ENCODE peak calls at places on chromosomes 16 and 17, in ten cellular contexts. S, M, T, Q, U, V, W, Y, B and D are unnamed samples.

GRCh38 chr17:78269893-78270490 is 38.6 kb downstream of the TMEM235 start:
- DNase-seq in S (no peak), M (no peak), T (no peak), Q (no peak), U (no peak), V (no peak), W (no peak), Y (no peak), B (no peak), D (no peak)

GRCh38 chr17:15263206-15263579 is 1.9 kb downstream of the PMP22 start:
- DNase-seq in S (peak), M (peak), T (peak), Q (peak), U (no peak), V (peak), W (peak), Y (peak), B (peak), D (peak)

GRCh38 chr16:51167170-51167710 is 16.2 kb upstream of the SALL1 start:
- DNase-seq in S (no peak), M (no peak), T (no peak), Q (no peak), U (peak), V (no peak), W (no peak), Y (no peak), B (no peak), D (no peak)

GRCh38 chr16:1830213-1830612 is 3.2 kb downstream of the FAHD1 start:
- DNase-seq in S (peak), M (peak), T (no peak), Q (peak), U (no peak), V (no peak), W (no peak), Y (no peak), B (no peak), D (no peak)

GRCh38 chr17:48102700-48103378 is 1.6 kb upstream of the CBX1 start:
- DNase-seq in S (no peak), M (no peak), T (no peak), Q (no peak), U (no peak), V (no peak), W (no peak), Y (no peak), B (no peak), D (no peak)

GRCh38 chr17:73874008-73874407 is 229.8 kb upstream of the SDK2 start:
- DNase-seq in S (no peak), M (no peak), T (no peak), Q (no peak), U (no peak), V (no peak), W (no peak), Y (no peak), B (no peak), D (no peak)

GRCh38 chr16:66270333-66270927 is 96.1 kb upstream of the CDH5 start:
- DNase-seq in S (peak), M (no peak), T (no peak), Q (peak), U (no peak), V (no peak), W (no peak), Y (no peak), B (peak), D (peak)

GRCh38 chr16:68319185-68319908 is 8.5 kb downstream of the PRMT7 start:
- DNase-seq in S (no peak), M (no peak), T (no peak), Q (no peak), U (no peak), V (no peak), W (no peak), Y (no peak), B (no peak), D (no peak)

GRCh38 chr17:19302791-19303233 is 59.7 kb downstream of the B9D1 start:
- DNase-seq in S (no peak), M (no peak), T (no peak), Q (no peak), U (no peak), V (no peak), W (no peak), Y (no peak), B (no peak), D (no peak)

GRCh38 chr17:78583091-78583490 is 5.9 kb upstream of the DNAH17 start:
- DNase-seq in S (no peak), M (no peak), T (no peak), Q (no peak), U (no peak), V (no peak), W (no peak), Y (no peak), B (no peak), D (no peak)

GRCh38 chr16:87098361-87098760 is 218.8 kb downstream of the C16orf95 start:
- DNase-seq in S (no peak), M (no peak), T (no peak), Q (peak), U (no peak), V (no peak), W (no peak), Y (no peak), B (no peak), D (no peak)

GRCh38 chr17:17320911-17321220 is 17.7 kb downstream of the NT5M start:
- DNase-seq in S (no peak), M (no peak), T (no peak), Q (no peak), U (no peak), V (no peak), W (no peak), Y (no peak), B (no peak), D (no peak)

GRCh38 chr16:58449768-58450167 is 50.2 kb upstream of the NDRG4 start:
- DNase-seq in S (no peak), M (no peak), T (no peak), Q (no peak), U (no peak), V (no peak), W (no peak), Y (no peak), B (no peak), D (no peak)

GRCh38 chr16:50842013-50842505 is 100.2 kb downstream of the CYLD start:
- DNase-seq in S (no peak), M (no peak), T (no peak), Q (no peak), U (no peak), V (no peak), W (no peak), Y (no peak), B (no peak), D (no peak)

DNA sequence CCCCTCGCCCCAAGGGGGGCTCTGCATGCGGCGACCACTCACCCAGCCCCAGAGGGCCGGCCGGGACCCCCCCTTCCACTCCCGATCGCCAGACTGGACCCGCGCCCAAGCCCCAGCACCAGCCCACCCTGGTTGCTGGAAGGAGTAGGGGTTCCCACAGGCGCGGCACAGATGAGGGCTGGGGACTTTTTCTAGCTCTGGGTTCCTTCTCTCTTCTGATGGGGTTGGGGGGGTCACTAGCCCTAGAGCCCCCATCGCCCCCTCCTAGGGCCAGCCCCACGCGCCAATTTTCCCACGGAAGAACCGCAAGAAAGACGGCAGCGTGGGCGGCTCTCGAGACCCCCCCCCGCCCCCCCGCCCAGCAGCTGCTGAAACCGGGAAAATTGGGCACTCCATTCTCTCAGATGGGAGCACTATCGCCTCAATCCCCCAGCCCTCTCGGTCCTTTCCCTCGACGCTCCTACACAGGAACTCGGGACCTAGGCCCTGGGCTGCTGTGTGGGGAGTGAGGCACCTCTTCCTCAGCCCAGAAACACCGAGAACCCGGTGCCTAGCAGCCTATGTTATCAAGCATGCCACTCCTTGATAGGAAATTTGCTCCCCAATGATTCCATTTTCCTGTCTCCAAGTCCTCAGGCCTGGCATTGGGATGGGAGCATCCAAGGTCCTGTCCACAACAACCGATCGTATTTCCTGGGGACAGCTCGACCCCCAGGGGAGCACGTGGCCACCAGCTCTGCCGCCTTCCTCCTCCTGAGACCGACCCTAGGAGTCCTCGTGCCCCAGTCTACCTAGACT is 17.1 kb upstream of the CBX8 start:
- DNase-seq in S (no peak), M (no peak), T (no peak), Q (no peak), U (no peak), V (no peak), W (no peak), Y (no peak), B (no peak), D (no peak)
- H3K4me3 ChIP-seq in S (no peak), M (peak), T (no peak), Q (no peak), U (no peak), V (peak), W (no peak), Y (peak), B (no peak), D (no peak)

GRCh38 chr17:82127315-82127595 is 29.2 kb upstream of the FASN start:
- DNase-seq in S (no peak), M (no peak), T (no peak), Q (no peak), U (no peak), V (no peak), W (no peak), Y (no peak), B (no peak), D (no peak)
- H3K4me3 ChIP-seq in S (no peak), M (no peak), T (no peak), Q (no peak), U (no peak), V (no peak), W (no peak), Y (no peak), B (no peak), D (no peak)

GRCh38 chr16:88640039-88640495 is 1.7 kb downstream of the IL17C start:
- DNase-seq in S (no peak), M (no peak), T (no peak), Q (no peak), U (no peak), V (no peak), W (no peak), Y (no peak), B (no peak), D (no peak)

GRCh38 chr16:88639231-88640038 is 1.1 kb downstream of the IL17C start:
- DNase-seq in S (peak), M (no peak), T (no peak), Q (peak), U (no peak), V (no peak), W (no peak), Y (no peak), B (no peak), D (no peak)

GRCh38 chr16:88638323-88639230 is at the start of gene IL17C:
- DNase-seq in S (peak), M (no peak), T (no peak), Q (peak), U (peak), V (no peak), W (no peak), Y (no peak), B (no peak), D (no peak)

GRCh38 chr16:88642881-88643545 is 4.6 kb downstream of the IL17C start:
- DNase-seq in S (no peak), M (no peak), T (no peak), Q (no peak), U (no peak), V (no peak), W (no peak), Y (no peak), B (no peak), D (no peak)

DNA sequence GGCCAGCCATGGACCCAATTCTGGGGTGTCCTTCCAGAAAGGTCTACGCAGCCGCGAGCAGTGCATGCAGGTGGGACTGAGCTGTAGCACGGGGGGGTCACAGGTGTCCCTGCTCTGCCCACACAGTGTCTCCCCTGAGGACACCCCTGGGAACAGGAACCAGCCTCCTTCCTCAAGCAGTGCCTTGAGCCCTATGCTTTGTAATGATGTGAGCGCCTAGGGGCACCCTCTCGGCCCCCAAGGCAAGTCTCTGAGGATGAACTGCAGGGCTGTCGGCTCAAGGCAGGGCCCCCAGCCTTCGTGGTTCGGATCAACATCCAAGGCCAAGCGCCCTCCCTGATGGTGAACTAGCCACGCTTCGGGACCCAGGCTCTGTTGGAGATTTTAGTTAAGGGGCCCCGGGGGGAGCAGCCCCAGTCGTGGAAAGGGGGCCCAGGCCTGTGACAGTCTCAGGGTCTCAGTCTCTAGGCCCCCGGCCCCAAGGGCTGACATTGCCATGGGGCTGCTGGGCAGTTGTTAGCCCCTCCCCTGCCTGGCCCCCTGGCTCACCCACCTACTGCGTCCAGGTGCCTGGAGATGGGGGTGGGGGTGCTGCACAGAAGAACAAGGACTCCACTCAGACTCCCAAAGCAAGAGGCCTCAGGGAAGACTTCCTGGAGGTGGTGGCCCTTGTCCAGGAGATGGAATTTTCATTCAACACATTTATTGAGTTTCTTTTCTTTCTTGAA is 2.3 kb downstream of the IL17C start:
- DNase-seq in S (no peak), M (no peak), T (no peak), Q (no peak), U (no peak), V (no peak), W (no peak), Y (no peak), B (no peak), D (no peak)
- H3K4me3 ChIP-seq in S (no peak), M (no peak), T (no peak), Q (no peak), U (no peak), V (no peak), W (no peak), Y (no peak), B (no peak), D (no peak)

GRCh38 chr17:35775039-35775438 is 14.4 kb downstream of the C17orf50 start:
- DNase-seq in S (no peak), M (no peak), T (no peak), Q (no peak), U (no peak), V (no peak), W (no peak), Y (no peak), B (no peak), D (no peak)
- H3K4me3 ChIP-seq in S (no peak), M (no peak), T (no peak), Q (no peak), U (no peak), V (no peak), W (no peak), Y (peak), B (no peak), D (no peak)

GRCh38 chr16:4115941-4116327 is 308 bp downstream of the ADCY9 start:
- DNase-seq in S (no peak), M (no peak), T (no peak), Q (no peak), U (no peak), V (no peak), W (no peak), Y (no peak), B (no peak), D (no peak)
- H3K4me3 ChIP-seq in S (peak), M (peak), T (peak), Q (peak), U (peak), V (peak), W (peak), Y (peak), B (peak), D (peak)

GRCh38 chr16:88533381-88533831 is 36.8 kb upstream of the ZC3H18 start:
- DNase-seq in S (no peak), M (no peak), T (peak), Q (no peak), U (no peak), V (peak), W (no peak), Y (no peak), B (no peak), D (peak)

GRCh38 chr16:88531346-88531745 is 38.9 kb upstream of the ZC3H18 start:
- DNase-seq in S (no peak), M (no peak), T (no peak), Q (no peak), U (no peak), V (no peak), W (no peak), Y (no peak), B (no peak), D (no peak)

GRCh38 chr16:88531931-88532433 is 38.2 kb upstream of the ZC3H18 start:
- DNase-seq in S (no peak), M (no peak), T (no peak), Q (no peak), U (no peak), V (no peak), W (no peak), Y (no peak), B (no peak), D (no peak)

GRCh38 chr16:88533945-88534641 is 36.1 kb upstream of the ZC3H18 start:
- DNase-seq in S (peak), M (no peak), T (no peak), Q (no peak), U (no peak), V (no peak), W (no peak), Y (no peak), B (peak), D (peak)

GRCh38 chr16:88532434-88533241 is 37.6 kb upstream of the ZC3H18 start:
- DNase-seq in S (no peak), M (no peak), T (no peak), Q (no peak), U (no peak), V (no peak), W (no peak), Y (no peak), B (no peak), D (no peak)
- H3K4me3 ChIP-seq in S (no peak), M (peak), T (no peak), Q (no peak), U (no peak), V (peak), W (no peak), Y (peak), B (peak), D (no peak)

GRCh38 chr17:44315760-44316731 is 7.6 kb downstream of the RUNDC3A start:
- DNase-seq in S (no peak), M (no peak), T (no peak), Q (no peak), U (no peak), V (no peak), W (no peak), Y (no peak), B (no peak), D (no peak)

GRCh38 chr17:44317545-44317944 is 7.1 kb downstream of the SLC25A39 start:
- DNase-seq in S (no peak), M (no peak), T (no peak), Q (no peak), U (no peak), V (no peak), W (no peak), Y (no peak), B (no peak), D (no peak)

GRCh38 chr17:44314031-44314430 is 5.6 kb downstream of the RUNDC3A start:
- DNase-seq in S (no peak), M (no peak), T (no peak), Q (no peak), U (no peak), V (no peak), W (no peak), Y (no peak), B (no peak), D (no peak)

GRCh38 chr17:44314524-44314868 is 6.1 kb downstream of the RUNDC3A start:
- DNase-seq in S (no peak), M (no peak), T (no peak), Q (no peak), U (no peak), V (no peak), W (no peak), Y (no peak), B (no peak), D (no peak)

DNA sequence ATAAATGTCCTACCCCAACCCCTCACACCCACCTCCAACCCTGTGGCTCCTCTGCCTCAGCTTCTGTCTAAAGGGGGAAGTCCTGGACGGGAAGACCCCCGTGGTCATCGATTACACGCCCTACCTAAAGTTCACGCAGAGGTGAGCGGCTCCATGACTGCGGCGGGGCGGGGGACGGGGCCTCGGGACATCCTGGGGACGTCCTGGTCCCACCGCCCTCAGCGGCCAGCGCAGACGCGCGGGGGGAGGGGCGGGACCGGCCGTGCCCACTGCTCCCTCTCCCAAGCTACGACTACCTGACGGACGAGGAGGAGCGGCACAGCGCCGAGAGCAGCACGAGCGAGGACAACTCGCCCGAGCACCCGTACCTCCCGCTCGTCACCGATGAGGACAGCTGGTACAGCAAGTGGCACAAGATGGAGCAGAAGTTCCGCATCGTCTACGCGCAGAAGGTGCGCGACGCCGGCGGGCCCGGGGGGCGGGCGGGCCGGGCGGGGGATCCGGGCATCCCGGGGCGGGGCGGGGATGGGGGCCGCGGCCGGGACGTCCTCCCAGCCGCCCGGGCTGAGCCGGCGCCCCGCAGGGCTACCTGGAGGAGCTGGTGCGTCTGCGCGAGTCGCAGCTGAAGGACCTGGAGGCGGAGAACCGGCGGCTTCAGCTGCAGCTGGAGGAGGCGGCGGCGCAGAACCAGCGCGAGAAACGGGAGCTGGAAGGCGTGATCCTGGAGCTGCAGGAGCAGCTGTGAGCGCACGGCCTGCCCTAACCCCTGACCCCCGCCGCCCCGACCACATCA is 6.7 kb downstream of the RUNDC3A start:
- DNase-seq in S (no peak), M (no peak), T (no peak), Q (peak), U (no peak), V (no peak), W (no peak), Y (no peak), B (no peak), D (peak)
- H3K4me3 ChIP-seq in S (no peak), M (peak), T (peak), Q (no peak), U (peak), V (peak), W (peak), Y (peak), B (peak), D (peak)

DNA sequence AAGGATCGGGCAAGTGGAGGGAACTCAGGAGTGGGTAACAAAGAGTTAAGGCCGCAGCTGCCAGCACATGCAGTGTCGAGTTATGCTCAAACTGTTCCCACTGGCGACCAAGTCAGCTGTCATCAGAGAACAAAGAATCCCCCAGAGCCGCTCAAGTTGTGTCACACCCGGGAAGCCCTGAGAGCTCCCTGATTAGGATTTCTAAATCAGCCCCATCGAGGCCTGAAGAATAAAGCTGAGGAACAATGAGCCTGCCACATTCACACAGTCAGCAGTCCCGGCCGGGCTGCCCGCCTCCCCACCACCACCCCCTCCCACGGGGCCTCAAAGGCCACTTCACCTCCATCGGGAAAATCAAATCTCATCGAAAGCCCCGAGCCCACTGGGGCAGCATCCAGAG is 84.5 kb downstream of the SOX9 start:
- DNase-seq in S (no peak), M (no peak), T (no peak), Q (no peak), U (no peak), V (no peak), W (no peak), Y (no peak), B (no peak), D (no peak)
- H3K4me3 ChIP-seq in S (no peak), M (no peak), T (no peak), Q (no peak), U (no peak), V (no peak), W (no peak), Y (no peak), B (no peak), D (no peak)